ENCODE peak calls at places on chromosomes 1 and 21, in four cellular contexts. U is endothelial cell; B is central memory CD4-positive, alpha-beta T cell; I is NCI-H524. D is an unnamed sample.

GRCh38 chr1:115649964-115650363 is 8.2 kb downstream of the VANGL1 start:
- DNase-seq in U (no peak), B (no peak), I (no peak), D (no peak)

GRCh38 chr1:201254625-201255469 is 28.5 kb upstream of the PKP1 start:
- DNase-seq in U (peak), B (peak), I (peak), D (no peak)

GRCh38 chr1:248841702-248842395 is 3.8 kb downstream of the ZNF672 start:
- DNase-seq in U (peak), B (no peak), I (peak), D (no peak)

GRCh38 chr1:68207129-68207689 is 25.1 kb downstream of the WLS start:
- DNase-seq in U (no peak), B (no peak), I (no peak), D (no peak)

GRCh38 chr1:1067284-1068076 is 6.6 kb downstream of the RNF223 start:
- DNase-seq in U (no peak), B (no peak), I (no peak), D (no peak)

GRCh38 chr1:10966233-10966632 is 46.2 kb upstream of the TARDBP start:
- DNase-seq in U (no peak), B (no peak), I (no peak), D (no peak)

GRCh38 chr1:41469706-41470105 is 14.8 kb downstream of the EDN2 start:
- DNase-seq in U (no peak), B (no peak), I (peak), D (no peak)

GRCh38 chr1:109803901-109804331 is 40.2 kb upstream of the EPS8L3 start:
- DNase-seq in U (no peak), B (no peak), I (no peak), D (no peak)

GRCh38 chr21:27649746-27650145 is 682.9 kb upstream of the ADAMTS5 start:
- DNase-seq in U (no peak), B (no peak), I (no peak), D (no peak)

GRCh38 chr1:214154596-214155261 is 126.2 kb upstream of the SMYD2 start:
- DNase-seq in U (no peak), B (no peak), I (peak), D (no peak)

GRCh38 chr1:186872356-186872755 is 43.6 kb downstream of the PLA2G4A start:
- DNase-seq in U (no peak), B (no peak), I (no peak), D (no peak)

GRCh38 chr1:156627313-156627880 is 8.2 kb downstream of the HAPLN2 start:
- DNase-seq in U (peak), B (peak), I (peak), D (no peak)

GRCh38 chr1:228689255-228689654 is 46.0 kb upstream of the RHOU start:
- DNase-seq in U (no peak), B (no peak), I (no peak), D (no peak)

GRCh38 chr1:31683997-31684396 is 19.8 kb downstream of the COL16A1 start:
- DNase-seq in U (peak), B (no peak), I (no peak), D (no peak)

GRCh38 chr1:167722152-167722869 is 529 bp downstream of the MPZL1 start:
- DNase-seq in U (peak), B (no peak), I (peak), D (no peak)

GRCh38 chr1:192860478-192861185 is 51.8 kb downstream of the RGS2 start:
- DNase-seq in U (no peak), B (no peak), I (no peak), D (no peak)

GRCh38 chr1:201825245-201825644 is 3.7 kb upstream of the IPO9 start:
- DNase-seq in U (no peak), B (no peak), I (no peak), D (no peak)

GRCh38 chr1:226678701-226679100 is 60.4 kb downstream of the ITPKB start:
- DNase-seq in U (no peak), B (peak), I (no peak), D (no peak)

GRCh38 chr1:82152356-82153281 is 351.9 kb downstream of the ADGRL2 start:
- DNase-seq in U (no peak), B (no peak), I (peak), D (no peak)

GRCh38 chr1:36446261-36446660 is 4.0 kb downstream of the OSCP1 start:
- DNase-seq in U (peak), B (no peak), I (peak), D (no peak)

GRCh38 chr1:228833911-228834631 is 98.8 kb downstream of the RHOU start:
- DNase-seq in U (no peak), B (no peak), I (no peak), D (no peak)

GRCh38 chr1:20587639-20588017 is 1.3 kb upstream of the CDA start:
- DNase-seq in U (no peak), B (no peak), I (no peak), D (no peak)

GRCh38 chr1:206490643-206491421 is 16.5 kb upstream of the RASSF5 start:
- DNase-seq in U (no peak), B (no peak), I (peak), D (no peak)

GRCh38 chr1:9066945-9067807 is 2.3 kb downstream of the SLC2A5 start:
- DNase-seq in U (no peak), B (no peak), I (no peak), D (no peak)

GRCh38 chr1:64459743-64460142 is 10.2 kb upstream of the CACHD1 start:
- DNase-seq in U (no peak), B (no peak), I (no peak), D (no peak)

GRCh38 chr1:79847715-79848114 is 841.2 kb upstream of the ADGRL4 start:
- DNase-seq in U (no peak), B (no peak), I (no peak), D (no peak)

GRCh38 chr1:184296466-184297243 is 90.2 kb upstream of the C1orf21 start:
- DNase-seq in U (no peak), B (no peak), I (peak), D (peak)

GRCh38 chr1:185581961-185582725 is 152.0 kb upstream of the HMCN1 start:
- DNase-seq in U (no peak), B (no peak), I (no peak), D (no peak)

GRCh38 chr1:4084053-4084431 is 184.0 kb upstream of the C1orf174 start:
- DNase-seq in U (no peak), B (no peak), I (no peak), D (no peak)

GRCh38 chr1:156382561-156382960 is 13.6 kb downstream of the RHBG start:
- DNase-seq in U (no peak), B (no peak), I (no peak), D (no peak)

GRCh38 chr1:246540738-246541491 is 25.1 kb downstream of the TFB2M start:
- DNase-seq in U (no peak), B (no peak), I (no peak), D (no peak)

D was measured in LNCaP clone FGC.